ENCODE peak calls at places on chromosomes 2 and 18, in five cellular contexts. One of them, this sample, is unnamed.

GRCh38 chr2:140624188-140624587 is 1506.6 kb downstream of the LRP1B start:
- DNase-seq in activated T-helper 1 cell treated with anti-CD3 and anti-CD28 coated beads, Interleukin-12 subunit alpha, Interleukin-12 subunit beta, Interleukin-2, Interleukin-4 antibody, amounts not matched to agents 30 ng/mL and 10 ng/mL and 1 ng/mL, durations not matched to agents 14 hours and 24 hours and 36 hours: no peak
- DNase-seq in stimulated activated naive CD4-positive, alpha-beta T cell treated with Interleukin-2 at 50 U/mL for 16 hours: no peak
- DNase-seq in NCI-H2171: no peak
- DNase-seq in T-helper 1 cell: no peak
- DNase-seq in this sample: no peak

GRCh38 chr2:41496908-41497307 is 550.9 kb upstream of the PKDCC start:
- DNase-seq in activated T-helper 1 cell treated with anti-CD3 and anti-CD28 coated beads, Interleukin-12 subunit alpha, Interleukin-12 subunit beta, Interleukin-2, Interleukin-4 antibody, amounts not matched to agents 30 ng/mL and 10 ng/mL and 1 ng/mL, durations not matched to agents 14 hours and 24 hours and 36 hours: no peak
- DNase-seq in stimulated activated naive CD4-positive, alpha-beta T cell treated with Interleukin-2 at 50 U/mL for 16 hours: no peak
- DNase-seq in NCI-H2171: no peak
- DNase-seq in T-helper 1 cell: no peak
- DNase-seq in this sample: no peak

GRCh38 chr2:67451086-67451832 is 54.1 kb downstream of the ETAA1 start:
- DNase-seq in activated T-helper 1 cell treated with anti-CD3 and anti-CD28 coated beads, Interleukin-12 subunit alpha, Interleukin-12 subunit beta, Interleukin-2, Interleukin-4 antibody, amounts not matched to agents 30 ng/mL and 10 ng/mL and 1 ng/mL, durations not matched to agents 14 hours and 24 hours and 36 hours: no peak
- DNase-seq in stimulated activated naive CD4-positive, alpha-beta T cell treated with Interleukin-2 at 50 U/mL for 16 hours: no peak
- DNase-seq in NCI-H2171: no peak
- DNase-seq in T-helper 1 cell: no peak
- DNase-seq in this sample: no peak

GRCh38 chr2:180707175-180707866 is 273.1 kb upstream of the UBE2E3 start:
- DNase-seq in activated T-helper 1 cell treated with anti-CD3 and anti-CD28 coated beads, Interleukin-12 subunit alpha, Interleukin-12 subunit beta, Interleukin-2, Interleukin-4 antibody, amounts not matched to agents 30 ng/mL and 10 ng/mL and 1 ng/mL, durations not matched to agents 14 hours and 24 hours and 36 hours: no peak
- DNase-seq in stimulated activated naive CD4-positive, alpha-beta T cell treated with Interleukin-2 at 50 U/mL for 16 hours: no peak
- DNase-seq in NCI-H2171: no peak
- DNase-seq in T-helper 1 cell: no peak
- DNase-seq in this sample: no peak

GRCh38 chr2:76160683-76161082 is 450.0 kb upstream of the GCFC2 start:
- DNase-seq in activated T-helper 1 cell treated with anti-CD3 and anti-CD28 coated beads, Interleukin-12 subunit alpha, Interleukin-12 subunit beta, Interleukin-2, Interleukin-4 antibody, amounts not matched to agents 30 ng/mL and 10 ng/mL and 1 ng/mL, durations not matched to agents 14 hours and 24 hours and 36 hours: no peak
- DNase-seq in stimulated activated naive CD4-positive, alpha-beta T cell treated with Interleukin-2 at 50 U/mL for 16 hours: no peak
- DNase-seq in NCI-H2171: no peak
- DNase-seq in T-helper 1 cell: no peak
- DNase-seq in this sample: no peak

GRCh38 chr18:25921677-25922421 is 168.6 kb downstream of the SS18 start:
- DNase-seq in activated T-helper 1 cell treated with anti-CD3 and anti-CD28 coated beads, Interleukin-12 subunit alpha, Interleukin-12 subunit beta, Interleukin-2, Interleukin-4 antibody, amounts not matched to agents 30 ng/mL and 10 ng/mL and 1 ng/mL, durations not matched to agents 14 hours and 24 hours and 36 hours: peak; percentile 23
- DNase-seq in stimulated activated naive CD4-positive, alpha-beta T cell treated with Interleukin-2 at 50 U/mL for 16 hours: no peak
- DNase-seq in NCI-H2171: peak; percentile 18
- DNase-seq in T-helper 1 cell: peak; percentile 13
- DNase-seq in this sample: no peak

GRCh38 chr2:44777542-44777941 is 164.0 kb upstream of the SIX3 start:
- DNase-seq in activated T-helper 1 cell treated with anti-CD3 and anti-CD28 coated beads, Interleukin-12 subunit alpha, Interleukin-12 subunit beta, Interleukin-2, Interleukin-4 antibody, amounts not matched to agents 30 ng/mL and 10 ng/mL and 1 ng/mL, durations not matched to agents 14 hours and 24 hours and 36 hours: no peak
- DNase-seq in stimulated activated naive CD4-positive, alpha-beta T cell treated with Interleukin-2 at 50 U/mL for 16 hours: no peak
- DNase-seq in NCI-H2171: peak; percentile 40
- DNase-seq in T-helper 1 cell: no peak
- DNase-seq in this sample: no peak

GRCh38 chr2:182606728-182607681 is 109.1 kb upstream of the DNAJC10 start:
- DNase-seq in activated T-helper 1 cell treated with anti-CD3 and anti-CD28 coated beads, Interleukin-12 subunit alpha, Interleukin-12 subunit beta, Interleukin-2, Interleukin-4 antibody, amounts not matched to agents 30 ng/mL and 10 ng/mL and 1 ng/mL, durations not matched to agents 14 hours and 24 hours and 36 hours: no peak
- DNase-seq in stimulated activated naive CD4-positive, alpha-beta T cell treated with Interleukin-2 at 50 U/mL for 16 hours: no peak
- DNase-seq in NCI-H2171: no peak
- DNase-seq in T-helper 1 cell: no peak
- DNase-seq in this sample: no peak

GRCh38 chr18:57834616-57835015 is 31.5 kb upstream of the ATP8B1 start:
- DNase-seq in activated T-helper 1 cell treated with anti-CD3 and anti-CD28 coated beads, Interleukin-12 subunit alpha, Interleukin-12 subunit beta, Interleukin-2, Interleukin-4 antibody, amounts not matched to agents 30 ng/mL and 10 ng/mL and 1 ng/mL, durations not matched to agents 14 hours and 24 hours and 36 hours: no peak
- DNase-seq in stimulated activated naive CD4-positive, alpha-beta T cell treated with Interleukin-2 at 50 U/mL for 16 hours: no peak
- DNase-seq in NCI-H2171: no peak
- DNase-seq in T-helper 1 cell: no peak
- DNase-seq in this sample: no peak

GRCh38 chr2:166344286-166345113 is 31.2 kb downstream of the SCN9A start:
- DNase-seq in activated T-helper 1 cell treated with anti-CD3 and anti-CD28 coated beads, Interleukin-12 subunit alpha, Interleukin-12 subunit beta, Interleukin-2, Interleukin-4 antibody, amounts not matched to agents 30 ng/mL and 10 ng/mL and 1 ng/mL, durations not matched to agents 14 hours and 24 hours and 36 hours: no peak
- DNase-seq in stimulated activated naive CD4-positive, alpha-beta T cell treated with Interleukin-2 at 50 U/mL for 16 hours: no peak
- DNase-seq in NCI-H2171: no peak
- DNase-seq in T-helper 1 cell: no peak
- DNase-seq in this sample: no peak

GRCh38 chr2:149219853-149220252 is 110.5 kb upstream of the LYPD6 start:
- DNase-seq in activated T-helper 1 cell treated with anti-CD3 and anti-CD28 coated beads, Interleukin-12 subunit alpha, Interleukin-12 subunit beta, Interleukin-2, Interleukin-4 antibody, amounts not matched to agents 30 ng/mL and 10 ng/mL and 1 ng/mL, durations not matched to agents 14 hours and 24 hours and 36 hours: no peak
- DNase-seq in stimulated activated naive CD4-positive, alpha-beta T cell treated with Interleukin-2 at 50 U/mL for 16 hours: no peak
- DNase-seq in NCI-H2171: no peak
- DNase-seq in T-helper 1 cell: no peak
- DNase-seq in this sample: no peak

GRCh38 chr18:7291046-7291445 is 60.2 kb downstream of the LRRC30 start:
- DNase-seq in activated T-helper 1 cell treated with anti-CD3 and anti-CD28 coated beads, Interleukin-12 subunit alpha, Interleukin-12 subunit beta, Interleukin-2, Interleukin-4 antibody, amounts not matched to agents 30 ng/mL and 10 ng/mL and 1 ng/mL, durations not matched to agents 14 hours and 24 hours and 36 hours: no peak
- DNase-seq in stimulated activated naive CD4-positive, alpha-beta T cell treated with Interleukin-2 at 50 U/mL for 16 hours: no peak
- DNase-seq in NCI-H2171: no peak
- DNase-seq in T-helper 1 cell: no peak
- DNase-seq in this sample: no peak